ENCODE peak calls at places on chromosomes 11 and 22, in seven cellular contexts. V, G, O, P, N, M and Y are unnamed samples.

GRCh38 chr22:45462034-45462655 is 40.5 kb upstream of the FBLN1 start:
- DNase-seq in O (no peak), N (no peak), P (no peak), V (no peak), G (no peak), M (peak), Y (peak)

GRCh38 chr22:46863794-46864193 is 101.3 kb downstream of the TBC1D22A start:
- DNase-seq in N (no peak), O (no peak), G (no peak), M (no peak), V (no peak), P (no peak), Y (no peak)

GRCh38 chr11:45409587-45409986 is 123.4 kb upstream of the SYT13 start:
- DNase-seq in N (no peak), G (no peak), V (no peak), M (no peak), O (no peak), P (no peak), Y (no peak)

GRCh38 chr11:93822359-93822758 is 28.1 kb downstream of the VSTM5 start:
- DNase-seq in P (no peak), O (no peak), M (no peak), G (no peak), V (no peak), N (no peak), Y (no peak)

GRCh38 chr11:126194121-126194543 is 17.3 kb downstream of the RPUSD4 start:
- DNase-seq in M (peak), P (peak), O (no peak), V (peak), G (peak), N (peak), Y (peak)

GRCh38 chr11:64407221-64407620 is 48.3 kb downstream of the RPS6KA4 start:
- DNase-seq in M (no peak), V (no peak), O (no peak), G (no peak), N (no peak), P (no peak), Y (no peak)

GRCh38 chr11:95419915-95420314 is 188.9 kb upstream of the SESN3 start:
- DNase-seq in V (no peak), M (no peak), N (no peak), G (no peak), P (no peak), O (no peak), Y (no peak)

GRCh38 chr11:19670030-19670761 is 42.4 kb upstream of the NAV2 start:
- DNase-seq in P (no peak), G (no peak), V (no peak), M (no peak), N (no peak), O (no peak), Y (no peak)

GRCh38 chr22:47032091-47032943 is 269.9 kb downstream of the TBC1D22A start:
- DNase-seq in O (no peak), V (no peak), M (no peak), N (no peak), P (no peak), G (no peak), Y (peak)

GRCh38 chr22:49205401-49205800 is 622.3 kb downstream of the BRD1 start:
- DNase-seq in N (no peak), O (peak), P (no peak), G (no peak), V (no peak), M (no peak), Y (peak)

GRCh38 chr22:37632174-37633081 is 7.0 kb upstream of the SH3BP1 start:
- DNase-seq in P (no peak), G (peak), O (peak), M (no peak), N (no peak), V (no peak), Y (no peak)

GRCh38 chr11:120217941-120218694 is 7.3 kb downstream of the OAF start:
- DNase-seq in P (peak), G (no peak), V (no peak), O (peak), M (no peak), N (no peak), Y (no peak)

GRCh38 chr11:3609416-3610265 is 32.2 kb downstream of the ART5 start:
- DNase-seq in G (peak), P (peak), V (peak), N (peak), O (no peak), M (peak), Y (no peak)